ENCODE peak calls at places on chromosomes 4 and X, in five cellular contexts. M is SK-N-SH, C is suprapubic skin, A is GM12878, P is HepG2. T is an unnamed sample.

GRCh38 chr4:70269674-70270073 is 27.3 kb downstream of the CSN3 start:
- DNase-seq in M (peak; percentile 2), C (no peak), A (no peak), P (peak; percentile 10), T (no peak)

GRCh38 chrX:54492340-54492739 is 3.7 kb downstream of the FGD1 start:
- DNase-seq in M (no peak), C (no peak), A (no peak), P (no peak), T (no peak)

GRCh38 chr4:164731827-164732474 is 22.0 kb upstream of the SMIM31 start:
- DNase-seq in M (peak; percentile 54), C (no peak), A (peak; percentile 3), P (peak; percentile 20), T (no peak)

GRCh38 chr4:121164291-121164690 is at the start of gene TNIP3:
- DNase-seq in M (no peak), C (no peak), A (no peak), P (no peak), T (no peak)

GRCh38 chr4:69717778-69718177 is 42.6 kb downstream of the SULT1B1 start:
- DNase-seq in M (no peak), C (no peak), A (no peak), P (no peak), T (no peak)

GRCh38 chrX:8728932-8729331 is 3.0 kb downstream of the ANOS1 start:
- DNase-seq in M (no peak), C (no peak), A (no peak), P (no peak), T (no peak)

GRCh38 chr4:146134761-146135160 is 40.8 kb upstream of the LSM6 start:
- DNase-seq in M (peak; percentile 18), C (no peak), A (no peak), P (no peak), T (no peak)

GRCh38 chr4:184950926-184951325 is 67.4 kb upstream of the HELT start:
- DNase-seq in M (no peak), C (no peak), A (no peak), P (no peak), T (no peak)

GRCh38 chrX:83469551-83469950 is 38.5 kb upstream of the POU3F4 start:
- DNase-seq in M (peak; percentile 15), C (no peak), A (no peak), P (peak; percentile 6), T (no peak)

GRCh38 chr4:144584428-144584827 is 61.5 kb upstream of the HHIP start:
- DNase-seq in M (no peak), C (no peak), A (no peak), P (no peak), T (no peak)

GRCh38 chr4:14835708-14836107 is 166.6 kb upstream of the CPEB2 start:
- DNase-seq in M (no peak), C (no peak), A (no peak), P (no peak), T (no peak)

GRCh38 chr4:14841801-14842748 is 160.2 kb upstream of the CPEB2 start:
- DNase-seq in M (no peak), C (no peak), A (no peak), P (no peak), T (no peak)

GRCh38 chr4:14835288-14835687 is 167.0 kb upstream of the CPEB2 start:
- DNase-seq in M (no peak), C (no peak), A (no peak), P (no peak), T (no peak)

GRCh38 chr4:14834382-14834781 is 167.9 kb upstream of the CPEB2 start:
- DNase-seq in M (no peak), C (no peak), A (no peak), P (no peak), T (no peak)

DNA sequence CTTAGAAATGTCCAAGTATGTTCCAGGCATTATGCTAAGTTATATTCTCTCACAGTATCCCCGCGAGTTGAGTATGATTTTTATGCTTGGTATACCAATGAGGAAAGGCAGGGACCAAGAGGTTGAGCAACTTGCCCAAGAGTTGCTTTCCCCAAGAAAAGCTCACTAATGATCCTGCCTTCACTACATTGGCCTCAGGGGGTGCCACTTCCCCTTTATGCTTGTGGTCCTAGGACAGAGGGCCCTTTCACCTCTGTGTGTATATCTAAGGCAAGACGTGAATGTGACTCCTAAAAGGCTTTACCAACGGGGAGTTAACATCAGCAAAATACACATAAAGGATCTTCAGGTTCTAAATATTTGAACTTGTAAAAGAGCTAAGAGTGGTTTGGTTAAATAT is 164.4 kb upstream of the CPEB2 start:
- DNase-seq in M (no peak), C (no peak), A (no peak), P (no peak), T (no peak)
- TF ChIP-seq CTCF in M (no peak), C (no peak), A (peak; percentile 28), P (no peak), T (no peak)

GRCh38 chr4:153987291-153987690 is 198.4 kb upstream of the SFRP2 start:
- DNase-seq in M (no peak), C (no peak), A (no peak), P (no peak), T (no peak)

GRCh38 chr4:153988446-153988845 is 199.6 kb upstream of the SFRP2 start:
- DNase-seq in M (no peak), C (no peak), A (no peak), P (no peak), T (no peak)

DNA sequence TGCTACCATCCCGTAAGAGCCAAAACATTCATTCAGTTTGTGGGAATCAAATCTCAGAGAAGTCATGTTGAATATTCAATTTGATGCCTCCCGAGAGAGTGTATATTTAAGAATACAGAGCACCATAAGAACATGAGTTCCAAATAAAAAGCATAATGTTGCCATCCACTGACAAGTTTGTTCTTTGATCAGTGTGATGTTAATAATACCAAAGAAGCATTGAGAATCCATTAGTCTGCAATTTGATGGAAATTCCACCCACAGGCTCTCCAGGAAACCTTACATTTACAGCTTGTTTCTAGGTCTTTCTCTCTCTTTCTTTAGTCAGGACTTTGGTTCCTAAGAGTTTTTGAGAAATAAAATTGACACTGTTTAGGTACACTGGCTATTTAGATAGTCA is 200.6 kb upstream of the SFRP2 start:
- DNase-seq in M (no peak), C (no peak), A (no peak), P (no peak), T (no peak)
- TF ChIP-seq EP300 in M (no peak), C (no peak), A (no peak), P (no peak), T (no peak)

GRCh38 chr4:7472443-7473013 is 37.8 kb upstream of the PSAPL1 start:
- DNase-seq in M (no peak), C (no peak), A (no peak), P (no peak), T (no peak)
- TF ChIP-seq CTCF in M (no peak), C (no peak), A (no peak), P (no peak), T (no peak)

GRCh38 chr4:116480486-116480990 is 604.8 kb downstream of the TRAM1L1 start:
- DNase-seq in M (no peak), C (no peak), A (no peak), P (no peak), T (no peak)
- TF ChIP-seq EP300 in M (no peak), C (no peak), A (no peak), P (no peak), T (no peak)

DNA sequence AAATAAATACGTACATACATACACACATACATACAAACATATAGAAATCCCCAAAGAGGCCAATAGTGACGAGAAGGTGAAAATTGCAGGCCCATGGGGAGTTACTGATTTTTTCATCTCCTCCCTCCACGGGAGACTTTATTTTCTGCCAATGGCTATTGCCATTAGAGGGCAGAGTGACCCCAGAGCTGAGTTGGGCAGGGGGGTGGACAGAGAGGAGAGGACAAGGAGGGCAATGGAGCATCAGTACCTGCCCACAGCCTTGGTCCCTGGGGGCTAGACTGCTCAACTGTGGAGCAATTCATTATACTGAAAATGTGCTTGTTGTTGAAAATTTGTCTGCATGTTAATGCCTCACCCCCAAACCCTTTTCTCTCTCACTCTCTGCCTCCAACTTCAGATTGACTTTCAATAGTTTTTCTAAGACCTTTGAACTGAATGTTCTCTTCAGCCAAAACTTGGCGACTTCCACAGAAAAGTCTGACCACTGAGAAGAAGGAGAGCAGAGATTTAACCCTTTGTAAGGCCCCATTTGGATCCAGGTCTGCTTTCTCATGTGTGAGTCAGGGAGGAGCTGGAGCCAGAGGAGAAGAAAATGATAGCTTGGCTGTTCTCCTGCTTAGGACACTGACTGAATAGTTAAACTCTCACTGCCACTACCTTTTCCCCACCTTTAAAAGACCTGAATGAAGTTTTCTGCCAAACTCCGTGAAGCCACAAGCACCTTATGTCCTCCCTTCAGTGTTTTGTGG is 180.7 kb downstream of the AR start:
- DNase-seq in M (no peak), C (no peak), A (no peak), P (no peak), T (peak; percentile 19)
- TF ChIP-seq CTCF in M (no peak), C (no peak), A (no peak), P (no peak), T (no peak)

GRCh38 chr4:8083086-8083825 is 75.4 kb downstream of the ABLIM2 start:
- DNase-seq in M (no peak), C (no peak), A (no peak), P (no peak), T (no peak)
- TF ChIP-seq EP300 in M (no peak), C (no peak), A (no peak), P (no peak), T (no peak)

GRCh38 chrX:144219035-144219434 is 335.2 kb downstream of the UBE2NL start:
- DNase-seq in M (no peak), C (no peak), A (no peak), P (no peak), T (no peak)
- TF ChIP-seq CTCF in M (peak; percentile 28), C (no peak), A (no peak), P (no peak), T (no peak)

GRCh38 chr4:1043658-1044468 is 32.4 kb downstream of the FGFRL1 start:
- DNase-seq in M (no peak), C (peak; percentile 95), A (no peak), P (peak; percentile 84), T (peak; percentile 86)
- TF ChIP-seq EP300 in M (peak; percentile 93), C (no peak), A (no peak), P (peak; percentile 67), T (peak; percentile 85)

GRCh38 chr4:40704073-40704472 is 45.7 kb upstream of the NSUN7 start:
- DNase-seq in M (no peak), C (no peak), A (no peak), P (no peak), T (no peak)
- TF ChIP-seq CTCF in M (no peak), C (no peak), A (no peak), P (no peak), T (no peak)